ENCODE peak calls at places on chromosomes 12 and 14, in seven cellular contexts. U is endodermal cell; N is A549; T is CD4-positive, CD25-positive, alpha-beta regulatory T cell; H is H9; Y is aorta; Z is IMR-90. K is an unnamed sample. For H3K9me3, the result is how much of the 10 kb centered on the place peaks cover.

GRCh38 chr14:26204954-26205479 is 392.8 kb downstream of the NOVA1 start:
- DNase-seq in N (no peak), Z (no peak), H (peak), U (peak), T (no peak), Y (peak), K (no peak)

GRCh38 chr12:68940731-68941130 is 7.8 kb upstream of the CPM start:
- DNase-seq in H (no peak), U (no peak), Z (no peak), N (no peak), T (no peak), Y (no peak), K (no peak)

GRCh38 chr14:34425095-34425851 is 36.8 kb downstream of the SPTSSA start:
- DNase-seq in U (no peak), Z (no peak), N (no peak), Y (no peak), T (no peak), H (no peak), K (no peak)

GRCh38 chr12:90833228-90833627 is 121.7 kb downstream of the CCER1 start:
- DNase-seq in T (no peak), H (no peak), Z (no peak), Y (no peak), N (no peak), U (no peak), K (no peak)

GRCh38 chr12:78674311-78675085 is 190.1 kb upstream of the SYT1 start:
- DNase-seq in Z (peak), H (no peak), U (no peak), Y (no peak), N (no peak), T (no peak), K (no peak)

GRCh38 chr12:54337280-54337842 is 12.4 kb downstream of the COPZ1 start:
- DNase-seq in Y (no peak), Z (no peak), T (no peak), N (no peak), U (peak), H (no peak), K (no peak)

GRCh38 chr12:54197037-54197909 is 8.5 kb upstream of the SMUG1 start:
- DNase-seq in Y (no peak), N (no peak), U (peak), Z (peak), H (peak), T (no peak), K (no peak)

GRCh38 chr14:77006127-77006526 is 22.4 kb downstream of the IRF2BPL start:
- DNase-seq in T (no peak), Z (no peak), N (no peak), Y (no peak), H (no peak), U (peak), K (no peak)

GRCh38 chr12:47038270-47038748 is 41.1 kb upstream of the PCED1B start:
- DNase-seq in N (peak), H (no peak), U (no peak), T (no peak), Z (peak), Y (no peak), K (no peak)

GRCh38 chr14:39228044-39228443 is 5.7 kb upstream of the MIA2 start:
- DNase-seq in N (no peak), Y (no peak), T (no peak), H (no peak), Z (no peak), U (no peak), K (no peak)

DNA sequence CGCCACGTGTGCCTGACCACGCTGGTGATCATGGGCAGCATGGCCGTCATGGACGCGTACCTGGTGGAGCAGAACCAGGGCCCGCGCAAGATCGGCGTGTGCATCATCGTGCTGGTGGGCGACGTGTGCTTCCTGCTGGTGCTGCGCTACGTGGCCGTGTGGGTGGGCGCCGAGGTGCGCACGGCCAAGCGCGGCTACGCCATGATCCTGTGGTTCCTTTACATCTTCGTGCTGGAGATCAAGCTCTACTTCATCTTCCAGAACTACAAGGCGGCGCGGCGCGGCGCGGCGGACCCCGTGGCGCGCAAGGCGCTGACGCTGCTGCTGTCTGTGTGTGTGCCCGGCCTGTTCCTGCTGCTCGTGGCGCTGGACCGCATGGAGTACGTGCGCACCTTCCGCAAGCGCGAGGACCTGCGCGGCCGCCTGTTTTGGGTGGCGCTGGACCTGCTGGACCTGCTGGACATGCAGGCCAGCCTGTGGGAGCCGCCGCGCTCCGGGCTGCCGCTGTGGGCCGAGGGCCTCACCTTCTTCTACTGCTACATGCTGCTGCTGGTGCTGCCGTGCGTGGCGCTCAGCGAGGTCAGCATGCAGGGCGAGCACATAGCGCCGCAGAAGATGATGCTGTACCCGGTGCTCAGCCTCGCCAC is 2.6 kb downstream of the TMEM121 start:
- DNase-seq in Y (no peak), T (no peak), H (no peak), U (no peak), N (no peak), Z (no peak), K (no peak)
- H3K9me3 ChIP-seq in Y (under half), T (under half), H (under half), U (under half), N (under half), Z (under half), K (under half)

DNA sequence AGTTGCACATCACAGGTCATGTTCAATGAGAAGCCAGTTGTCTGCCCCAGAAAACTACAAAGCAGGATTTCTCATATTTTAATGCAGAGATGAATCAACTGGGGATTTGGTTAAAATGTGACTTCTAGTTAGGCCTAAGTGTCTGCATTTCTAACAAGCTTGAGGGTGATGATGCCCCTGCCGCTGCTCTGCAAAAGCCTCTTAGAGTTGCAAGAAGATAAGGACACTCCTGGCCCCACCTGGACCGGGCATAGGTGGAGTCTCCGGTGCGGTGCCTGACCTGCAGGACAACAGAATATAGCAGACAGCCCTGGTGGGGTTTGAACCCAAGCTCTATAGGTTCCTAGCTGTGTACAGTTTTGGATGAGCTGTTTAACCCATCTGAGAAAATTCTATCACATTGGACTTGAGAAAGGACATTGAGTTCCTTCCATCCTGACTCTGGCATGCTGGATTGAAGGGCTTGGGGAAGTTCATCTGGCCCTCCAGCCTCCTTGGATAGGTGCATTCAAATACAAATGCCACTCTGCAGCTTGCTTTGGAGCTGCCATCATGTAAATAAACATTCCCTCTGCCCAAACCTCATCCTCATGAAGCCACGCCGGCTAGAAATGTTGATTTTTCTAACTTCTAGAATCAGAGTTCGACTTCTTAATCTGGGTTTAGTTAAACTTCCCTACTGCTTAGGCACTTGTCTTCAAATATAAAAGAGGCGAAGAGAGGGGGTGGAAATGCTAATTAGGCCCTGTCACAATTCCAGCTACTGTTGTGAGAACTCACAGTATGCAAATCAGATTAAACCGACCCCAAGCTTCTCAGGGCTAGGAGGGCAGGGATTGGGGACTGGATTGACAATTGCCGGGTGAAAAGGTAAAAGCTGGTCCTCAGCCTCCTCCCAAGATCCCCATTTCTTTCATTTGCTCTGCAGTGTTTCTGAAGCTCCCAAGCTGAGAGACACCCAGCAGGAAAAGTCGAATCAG is 1225.6 kb downstream of the VRK1 start:
- DNase-seq in Z (no peak), H (peak), T (no peak), N (no peak), U (peak), Y (no peak), K (no peak)
- H3K9me3 ChIP-seq in Z (under half), H (under half), T (under half), N (under half), U (under half), Y (under half), K (under half)

GRCh38 chr12:93040367-93040766 is 111.3 kb upstream of the EEA1 start:
- DNase-seq in Z (no peak), Y (no peak), U (no peak), T (no peak), N (no peak), H (no peak), K (no peak)

GRCh38 chr12:93039930-93040329 is 110.8 kb upstream of the EEA1 start:
- DNase-seq in Y (no peak), U (no peak), Z (no peak), H (no peak), T (no peak), N (no peak), K (no peak)

GRCh38 chr12:93042283-93042682 is 113.2 kb upstream of the EEA1 start:
- DNase-seq in U (no peak), N (no peak), Y (no peak), H (no peak), T (no peak), Z (peak), K (no peak)

GRCh38 chr12:93041416-93041815 is 112.3 kb upstream of the EEA1 start:
- DNase-seq in T (no peak), Y (no peak), Z (no peak), H (no peak), U (no peak), N (no peak), K (no peak)

GRCh38 chr12:93039062-93039461 is 110.0 kb upstream of the EEA1 start:
- DNase-seq in Y (no peak), H (no peak), Z (peak), N (no peak), U (no peak), T (no peak), K (no peak)
- H3K9me3 ChIP-seq in Y (under half), H (under half), Z (under half), N (under half), U (under half), T (under half), K (under half)

GRCh38 chr12:119016715-119017114 is 35.4 kb downstream of the SRRM4 start:
- DNase-seq in N (no peak), T (no peak), Z (no peak), Y (no peak), U (no peak), H (peak), K (no peak)

GRCh38 chr12:119014368-119014767 is 33.0 kb downstream of the SRRM4 start:
- DNase-seq in N (no peak), Z (no peak), T (no peak), H (peak), Y (no peak), U (no peak), K (no peak)

GRCh38 chr12:119011231-119011630 is 29.9 kb downstream of the SRRM4 start:
- DNase-seq in U (no peak), Y (no peak), N (no peak), H (peak), Z (no peak), T (no peak), K (no peak)

GRCh38 chr12:119012179-119012578 is 30.8 kb downstream of the SRRM4 start:
- DNase-seq in T (no peak), U (peak), Z (no peak), Y (no peak), H (peak), N (no peak), K (no peak)

GRCh38 chr12:119013023-119013422 is 31.7 kb downstream of the SRRM4 start:
- DNase-seq in Y (no peak), T (no peak), N (no peak), H (no peak), U (no peak), Z (no peak), K (no peak)
- H3K9me3 ChIP-seq in Y (under half), T (under half), N (under half), H (under half), U (under half), Z (under half), K (under half)

GRCh38 chr14:104370256-104370870 is 209.2 kb upstream of the C14orf180 start:
- DNase-seq in Y (peak), H (peak), N (peak), T (peak), U (peak), Z (no peak), K (peak)

GRCh38 chr14:104369208-104369607 is 210.4 kb upstream of the C14orf180 start:
- DNase-seq in U (no peak), H (no peak), Z (no peak), T (no peak), Y (peak), N (no peak), K (no peak)

GRCh38 chr14:104372390-104373054 is 207.0 kb upstream of the C14orf180 start:
- DNase-seq in Z (no peak), H (no peak), T (no peak), Y (peak), N (no peak), U (no peak), K (no peak)

GRCh38 chr14:104371917-104372316 is 207.6 kb upstream of the C14orf180 start:
- DNase-seq in H (no peak), T (no peak), N (no peak), Y (no peak), U (no peak), Z (no peak), K (no peak)

DNA sequence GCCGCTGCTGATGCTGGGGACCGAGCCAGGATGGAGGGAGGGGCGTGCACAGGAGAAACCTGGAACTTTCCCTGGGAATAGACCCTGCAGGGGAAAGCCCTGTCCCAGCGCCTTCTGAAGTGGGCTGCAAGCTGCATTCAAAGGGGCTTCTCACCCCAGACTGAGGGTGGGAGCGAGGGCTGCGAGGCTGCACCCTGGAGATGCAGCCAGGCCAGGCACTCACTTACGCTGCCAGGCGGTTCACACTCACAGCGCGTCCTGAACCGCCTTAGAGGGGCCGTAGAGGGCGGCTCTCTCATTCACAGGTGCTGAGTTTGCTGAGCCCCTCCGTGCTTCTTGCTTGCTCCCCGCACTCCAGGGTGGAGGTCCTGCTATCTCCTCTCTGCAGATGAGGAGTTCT is 208.5 kb upstream of the C14orf180 start:
- DNase-seq in H (no peak), Y (peak), U (no peak), T (no peak), Z (no peak), N (no peak), K (no peak)
- H3K9me3 ChIP-seq in H (under half), Y (under half), U (under half), T (under half), Z (half or more), N (under half), K (under half)

K was measured in T-helper 17 cell.